ENCODE peak calls at places on chromosomes 7 and 10, in ten cellular contexts. One of them, this sample, is unnamed.

GRCh38 chr7:23691320-23691719 is 11.3 kb downstream of the FAM221A start:
- DNase-seq in psoas muscle: no peak
- DNase-seq in cardiac fibroblast: no peak
- DNase-seq in posterior cingulate gyrus: no peak
- DNase-seq in heart left ventricle: no peak
- DNase-seq in stimulated activated CD4-positive, alpha-beta T cell treated with anti-CD3 and anti-CD28 coated beads, Interleukin-2, amount 100 ng/mL, for 48 hours: no peak
- DNase-seq in central memory CD4-positive, alpha-beta T cell: no peak
- DNase-seq in lower lobe of right lung: no peak
- DNase-seq in NCI-H460: no peak
- DNase-seq in CD4-positive, alpha-beta T cell: no peak
- DNase-seq in this sample: no peak

GRCh38 chr10:8298871-8299570 is 244.5 kb downstream of the GATA3 start:
- DNase-seq in posterior cingulate gyrus: no peak
- DNase-seq in NCI-H460: no peak
- DNase-seq in lower lobe of right lung: no peak
- DNase-seq in central memory CD4-positive, alpha-beta T cell: no peak
- DNase-seq in stimulated activated CD4-positive, alpha-beta T cell treated with anti-CD3 and anti-CD28 coated beads, Interleukin-2, amount 100 ng/mL, for 48 hours: no peak
- DNase-seq in CD4-positive, alpha-beta T cell: no peak
- DNase-seq in psoas muscle: no peak
- DNase-seq in cardiac fibroblast: no peak
- DNase-seq in heart left ventricle: no peak
- DNase-seq in this sample: no peak

GRCh38 chr7:901388-902154 is 25.2 kb downstream of the GET4 start:
- DNase-seq in cardiac fibroblast: peak
- DNase-seq in lower lobe of right lung: peak
- DNase-seq in stimulated activated CD4-positive, alpha-beta T cell treated with anti-CD3 and anti-CD28 coated beads, Interleukin-2, amount 100 ng/mL, for 48 hours: peak
- DNase-seq in psoas muscle: peak
- DNase-seq in heart left ventricle: peak
- DNase-seq in NCI-H460: peak
- DNase-seq in central memory CD4-positive, alpha-beta T cell: no peak
- DNase-seq in CD4-positive, alpha-beta T cell: no peak
- DNase-seq in posterior cingulate gyrus: peak
- DNase-seq in this sample: peak

GRCh38 chr7:12771378-12771877 is 84.0 kb downstream of the ARL4A start:
- DNase-seq in stimulated activated CD4-positive, alpha-beta T cell treated with anti-CD3 and anti-CD28 coated beads, Interleukin-2, amount 100 ng/mL, for 48 hours: no peak
- DNase-seq in central memory CD4-positive, alpha-beta T cell: no peak
- DNase-seq in cardiac fibroblast: peak
- DNase-seq in NCI-H460: no peak
- DNase-seq in CD4-positive, alpha-beta T cell: no peak
- DNase-seq in psoas muscle: no peak
- DNase-seq in lower lobe of right lung: no peak
- DNase-seq in heart left ventricle: no peak
- DNase-seq in posterior cingulate gyrus: peak
- DNase-seq in this sample: no peak

GRCh38 chr10:127027786-127028185 is 122.6 kb downstream of the DOCK1 start:
- DNase-seq in lower lobe of right lung: no peak
- DNase-seq in cardiac fibroblast: no peak
- DNase-seq in central memory CD4-positive, alpha-beta T cell: no peak
- DNase-seq in CD4-positive, alpha-beta T cell: no peak
- DNase-seq in heart left ventricle: no peak
- DNase-seq in posterior cingulate gyrus: no peak
- DNase-seq in psoas muscle: no peak
- DNase-seq in stimulated activated CD4-positive, alpha-beta T cell treated with anti-CD3 and anti-CD28 coated beads, Interleukin-2, amount 100 ng/mL, for 48 hours: no peak
- DNase-seq in NCI-H460: no peak
- DNase-seq in this sample: no peak

GRCh38 chr7:142441074-142441403 is 183.2 kb upstream of the PRSS58 start:
- DNase-seq in NCI-H460: no peak
- DNase-seq in heart left ventricle: no peak
- DNase-seq in CD4-positive, alpha-beta T cell: no peak
- DNase-seq in central memory CD4-positive, alpha-beta T cell: peak
- DNase-seq in lower lobe of right lung: no peak
- DNase-seq in psoas muscle: no peak
- DNase-seq in cardiac fibroblast: no peak
- DNase-seq in posterior cingulate gyrus: no peak
- DNase-seq in stimulated activated CD4-positive, alpha-beta T cell treated with anti-CD3 and anti-CD28 coated beads, Interleukin-2, amount 100 ng/mL, for 48 hours: no peak
- DNase-seq in this sample: no peak

GRCh38 chr10:130932326-130933007 is 379.1 kb downstream of the TCERG1L start:
- DNase-seq in lower lobe of right lung: no peak
- DNase-seq in posterior cingulate gyrus: no peak
- DNase-seq in cardiac fibroblast: no peak
- DNase-seq in central memory CD4-positive, alpha-beta T cell: no peak
- DNase-seq in CD4-positive, alpha-beta T cell: no peak
- DNase-seq in heart left ventricle: no peak
- DNase-seq in psoas muscle: no peak
- DNase-seq in stimulated activated CD4-positive, alpha-beta T cell treated with anti-CD3 and anti-CD28 coated beads, Interleukin-2, amount 100 ng/mL, for 48 hours: no peak
- DNase-seq in NCI-H460: no peak
- DNase-seq in this sample: no peak

GRCh38 chr7:132643302-132643701 is 67.0 kb upstream of the PLXNA4 start:
- DNase-seq in CD4-positive, alpha-beta T cell: no peak
- DNase-seq in central memory CD4-positive, alpha-beta T cell: no peak
- DNase-seq in heart left ventricle: no peak
- DNase-seq in stimulated activated CD4-positive, alpha-beta T cell treated with anti-CD3 and anti-CD28 coated beads, Interleukin-2, amount 100 ng/mL, for 48 hours: no peak
- DNase-seq in posterior cingulate gyrus: no peak
- DNase-seq in cardiac fibroblast: no peak
- DNase-seq in psoas muscle: no peak
- DNase-seq in NCI-H460: no peak
- DNase-seq in lower lobe of right lung: no peak
- DNase-seq in this sample: no peak

GRCh38 chr7:128879939-128880746 is 17.5 kb downstream of the ATP6V1F start:
- DNase-seq in lower lobe of right lung: peak
- DNase-seq in heart left ventricle: peak
- DNase-seq in stimulated activated CD4-positive, alpha-beta T cell treated with anti-CD3 and anti-CD28 coated beads, Interleukin-2, amount 100 ng/mL, for 48 hours: no peak
- DNase-seq in NCI-H460: peak
- DNase-seq in CD4-positive, alpha-beta T cell: no peak
- DNase-seq in cardiac fibroblast: peak
- DNase-seq in central memory CD4-positive, alpha-beta T cell: no peak
- DNase-seq in psoas muscle: peak
- DNase-seq in posterior cingulate gyrus: peak
- DNase-seq in this sample: no peak

GRCh38 chr7:97027427-97028234 is 3.0 kb upstream of the DLX5 start:
- DNase-seq in CD4-positive, alpha-beta T cell: peak
- DNase-seq in stimulated activated CD4-positive, alpha-beta T cell treated with anti-CD3 and anti-CD28 coated beads, Interleukin-2, amount 100 ng/mL, for 48 hours: peak
- DNase-seq in heart left ventricle: peak
- DNase-seq in NCI-H460: peak
- DNase-seq in central memory CD4-positive, alpha-beta T cell: peak
- DNase-seq in psoas muscle: peak
- DNase-seq in lower lobe of right lung: peak
- DNase-seq in posterior cingulate gyrus: peak
- DNase-seq in cardiac fibroblast: peak
- DNase-seq in this sample: peak

GRCh38 chr7:1908823-1909420 is 238.8 kb downstream of the ELFN1 start:
- DNase-seq in posterior cingulate gyrus: no peak
- DNase-seq in heart left ventricle: no peak
- DNase-seq in cardiac fibroblast: no peak
- DNase-seq in central memory CD4-positive, alpha-beta T cell: no peak
- DNase-seq in CD4-positive, alpha-beta T cell: no peak
- DNase-seq in lower lobe of right lung: peak
- DNase-seq in NCI-H460: no peak
- DNase-seq in stimulated activated CD4-positive, alpha-beta T cell treated with anti-CD3 and anti-CD28 coated beads, Interleukin-2, amount 100 ng/mL, for 48 hours: no peak
- DNase-seq in psoas muscle: no peak
- DNase-seq in this sample: no peak

GRCh38 chr7:1846331-1847065 is 176.4 kb downstream of the ELFN1 start:
- DNase-seq in lower lobe of right lung: peak
- DNase-seq in stimulated activated CD4-positive, alpha-beta T cell treated with anti-CD3 and anti-CD28 coated beads, Interleukin-2, amount 100 ng/mL, for 48 hours: no peak
- DNase-seq in cardiac fibroblast: no peak
- DNase-seq in posterior cingulate gyrus: peak
- DNase-seq in NCI-H460: no peak
- DNase-seq in CD4-positive, alpha-beta T cell: no peak
- DNase-seq in heart left ventricle: peak
- DNase-seq in central memory CD4-positive, alpha-beta T cell: no peak
- DNase-seq in psoas muscle: no peak
- DNase-seq in this sample: no peak

GRCh38 chr10:12719365-12719764 is 282.1 kb downstream of the CCDC3 start:
- DNase-seq in heart left ventricle: no peak
- DNase-seq in CD4-positive, alpha-beta T cell: no peak
- DNase-seq in cardiac fibroblast: peak
- DNase-seq in psoas muscle: peak
- DNase-seq in lower lobe of right lung: no peak
- DNase-seq in posterior cingulate gyrus: no peak
- DNase-seq in NCI-H460: no peak
- DNase-seq in stimulated activated CD4-positive, alpha-beta T cell treated with anti-CD3 and anti-CD28 coated beads, Interleukin-2, amount 100 ng/mL, for 48 hours: no peak
- DNase-seq in central memory CD4-positive, alpha-beta T cell: no peak
- DNase-seq in this sample: no peak

GRCh38 chr7:35185908-35186731 is 67.8 kb downstream of the TBX20 start:
- DNase-seq in stimulated activated CD4-positive, alpha-beta T cell treated with anti-CD3 and anti-CD28 coated beads, Interleukin-2, amount 100 ng/mL, for 48 hours: no peak
- DNase-seq in psoas muscle: peak
- DNase-seq in cardiac fibroblast: peak
- DNase-seq in posterior cingulate gyrus: peak
- DNase-seq in central memory CD4-positive, alpha-beta T cell: no peak
- DNase-seq in lower lobe of right lung: no peak
- DNase-seq in NCI-H460: peak
- DNase-seq in heart left ventricle: peak
- DNase-seq in CD4-positive, alpha-beta T cell: no peak
- DNase-seq in this sample: no peak

GRCh38 chr7:32070406-32071360 is at the start of gene PDE1C:
- DNase-seq in central memory CD4-positive, alpha-beta T cell: no peak
- DNase-seq in cardiac fibroblast: no peak
- DNase-seq in lower lobe of right lung: no peak
- DNase-seq in NCI-H460: no peak
- DNase-seq in heart left ventricle: peak
- DNase-seq in posterior cingulate gyrus: peak
- DNase-seq in psoas muscle: peak
- DNase-seq in stimulated activated CD4-positive, alpha-beta T cell treated with anti-CD3 and anti-CD28 coated beads, Interleukin-2, amount 100 ng/mL, for 48 hours: no peak
- DNase-seq in CD4-positive, alpha-beta T cell: no peak
- DNase-seq in this sample: no peak

GRCh38 chr10:70906953-70907618 is 18.7 kb upstream of the PCBD1 start:
- DNase-seq in CD4-positive, alpha-beta T cell: no peak
- DNase-seq in psoas muscle: no peak
- DNase-seq in cardiac fibroblast: no peak
- DNase-seq in heart left ventricle: peak
- DNase-seq in central memory CD4-positive, alpha-beta T cell: no peak
- DNase-seq in NCI-H460: no peak
- DNase-seq in lower lobe of right lung: peak
- DNase-seq in stimulated activated CD4-positive, alpha-beta T cell treated with anti-CD3 and anti-CD28 coated beads, Interleukin-2, amount 100 ng/mL, for 48 hours: no peak
- DNase-seq in posterior cingulate gyrus: no peak
- DNase-seq in this sample: no peak

GRCh38 chr10:126147866-126148578 is 240.3 kb downstream of the ADAM12 start:
- DNase-seq in NCI-H460: no peak
- DNase-seq in stimulated activated CD4-positive, alpha-beta T cell treated with anti-CD3 and anti-CD28 coated beads, Interleukin-2, amount 100 ng/mL, for 48 hours: no peak
- DNase-seq in heart left ventricle: no peak
- DNase-seq in central memory CD4-positive, alpha-beta T cell: no peak
- DNase-seq in psoas muscle: no peak
- DNase-seq in CD4-positive, alpha-beta T cell: no peak
- DNase-seq in posterior cingulate gyrus: no peak
- DNase-seq in cardiac fibroblast: peak
- DNase-seq in lower lobe of right lung: no peak
- DNase-seq in this sample: no peak

GRCh38 chr7:2517004-2517403 is 2.6 kb upstream of the LFNG start:
- DNase-seq in cardiac fibroblast: peak
- DNase-seq in stimulated activated CD4-positive, alpha-beta T cell treated with anti-CD3 and anti-CD28 coated beads, Interleukin-2, amount 100 ng/mL, for 48 hours: no peak
- DNase-seq in psoas muscle: no peak
- DNase-seq in lower lobe of right lung: no peak
- DNase-seq in heart left ventricle: no peak
- DNase-seq in central memory CD4-positive, alpha-beta T cell: no peak
- DNase-seq in CD4-positive, alpha-beta T cell: no peak
- DNase-seq in NCI-H460: no peak
- DNase-seq in posterior cingulate gyrus: no peak
- DNase-seq in this sample: no peak

GRCh38 chr10:89419548-89419947 is 5.2 kb downstream of the IFIT5 start:
- DNase-seq in NCI-H460: no peak
- DNase-seq in CD4-positive, alpha-beta T cell: no peak
- DNase-seq in heart left ventricle: no peak
- DNase-seq in posterior cingulate gyrus: no peak
- DNase-seq in central memory CD4-positive, alpha-beta T cell: peak
- DNase-seq in stimulated activated CD4-positive, alpha-beta T cell treated with anti-CD3 and anti-CD28 coated beads, Interleukin-2, amount 100 ng/mL, for 48 hours: no peak
- DNase-seq in lower lobe of right lung: no peak
- DNase-seq in psoas muscle: no peak
- DNase-seq in cardiac fibroblast: peak
- DNase-seq in this sample: no peak

GRCh38 chr10:4370376-4370775 is 455.6 kb upstream of the AKR1E2 start:
- DNase-seq in lower lobe of right lung: no peak
- DNase-seq in central memory CD4-positive, alpha-beta T cell: no peak
- DNase-seq in cardiac fibroblast: no peak
- DNase-seq in heart left ventricle: no peak
- DNase-seq in psoas muscle: no peak
- DNase-seq in posterior cingulate gyrus: no peak
- DNase-seq in stimulated activated CD4-positive, alpha-beta T cell treated with anti-CD3 and anti-CD28 coated beads, Interleukin-2, amount 100 ng/mL, for 48 hours: no peak
- DNase-seq in NCI-H460: no peak
- DNase-seq in CD4-positive, alpha-beta T cell: no peak
- DNase-seq in this sample: no peak

GRCh38 chr7:134724606-134725005 is 54.8 kb upstream of the CALD1 start:
- DNase-seq in cardiac fibroblast: peak
- DNase-seq in lower lobe of right lung: no peak
- DNase-seq in stimulated activated CD4-positive, alpha-beta T cell treated with anti-CD3 and anti-CD28 coated beads, Interleukin-2, amount 100 ng/mL, for 48 hours: no peak
- DNase-seq in central memory CD4-positive, alpha-beta T cell: no peak
- DNase-seq in NCI-H460: peak
- DNase-seq in psoas muscle: no peak
- DNase-seq in posterior cingulate gyrus: no peak
- DNase-seq in CD4-positive, alpha-beta T cell: no peak
- DNase-seq in heart left ventricle: no peak
- DNase-seq in this sample: peak

GRCh38 chr7:18125536-18125935 is 97.9 kb upstream of the PRPS1L1 start:
- DNase-seq in NCI-H460: no peak
- DNase-seq in stimulated activated CD4-positive, alpha-beta T cell treated with anti-CD3 and anti-CD28 coated beads, Interleukin-2, amount 100 ng/mL, for 48 hours: no peak
- DNase-seq in cardiac fibroblast: peak
- DNase-seq in heart left ventricle: no peak
- DNase-seq in posterior cingulate gyrus: no peak
- DNase-seq in lower lobe of right lung: no peak
- DNase-seq in central memory CD4-positive, alpha-beta T cell: no peak
- DNase-seq in CD4-positive, alpha-beta T cell: no peak
- DNase-seq in psoas muscle: no peak
- DNase-seq in this sample: no peak

GRCh38 chr10:119667562-119668328 is 16.6 kb downstream of the BAG3 start:
- DNase-seq in NCI-H460: peak
- DNase-seq in cardiac fibroblast: peak
- DNase-seq in heart left ventricle: peak
- DNase-seq in stimulated activated CD4-positive, alpha-beta T cell treated with anti-CD3 and anti-CD28 coated beads, Interleukin-2, amount 100 ng/mL, for 48 hours: no peak
- DNase-seq in CD4-positive, alpha-beta T cell: no peak
- DNase-seq in posterior cingulate gyrus: no peak
- DNase-seq in lower lobe of right lung: no peak
- DNase-seq in central memory CD4-positive, alpha-beta T cell: no peak
- DNase-seq in psoas muscle: peak
- DNase-seq in this sample: no peak

GRCh38 chr10:50554995-50555568 is 68.7 kb downstream of the SGMS1 start:
- DNase-seq in lower lobe of right lung: no peak
- DNase-seq in stimulated activated CD4-positive, alpha-beta T cell treated with anti-CD3 and anti-CD28 coated beads, Interleukin-2, amount 100 ng/mL, for 48 hours: no peak
- DNase-seq in central memory CD4-positive, alpha-beta T cell: no peak
- DNase-seq in psoas muscle: no peak
- DNase-seq in heart left ventricle: no peak
- DNase-seq in posterior cingulate gyrus: no peak
- DNase-seq in cardiac fibroblast: peak
- DNase-seq in NCI-H460: peak
- DNase-seq in CD4-positive, alpha-beta T cell: peak
- DNase-seq in this sample: no peak

This sample was measured in GM10248.